ENCODE peak calls at places on chromosomes 12 and 14, in seven cellular contexts. R is epithelial cell of esophagus, T is upper lobe of left lung, I is A549, D is choroid plexus epithelial cell, A is colonic mucosa, O is adipocyte. F is an unnamed sample.

GRCh38 chr12:69513297-69513696 is 43.1 kb downstream of the FRS2 start:
- DNase-seq in R (no peak), T (no peak), I (no peak), D (no peak), A (no peak), O (no peak), F (no peak)

GRCh38 chr12:1912580-1913376 is 5.7 kb downstream of the CACNA2D4 start:
- DNase-seq in R (no peak), T (no peak), I (no peak), D (no peak), A (no peak), O (no peak), F (no peak)

GRCh38 chr14:93072659-93073365 is 42.9 kb downstream of the ITPK1 start:
- DNase-seq in R (no peak), T (no peak), I (no peak), D (no peak), A (no peak), O (no peak), F (no peak)

GRCh38 chr14:91636604-91637003 is 95.3 kb downstream of the CATSPERB start:
- DNase-seq in R (peak), T (no peak), I (no peak), D (peak), A (no peak), O (peak), F (no peak)

GRCh38 chr12:87274594-87275245 is 754.5 kb downstream of the C12orf50 start:
- DNase-seq in R (peak), T (no peak), I (peak), D (peak), A (no peak), O (peak), F (peak)

GRCh38 chr14:99818503-99819036 is 25.4 kb downstream of the EML1 start:
- DNase-seq in R (no peak), T (no peak), I (no peak), D (no peak), A (no peak), O (no peak), F (no peak)

GRCh38 chr12:100795193-100796179 is 910 bp downstream of the ANO4 start:
- DNase-seq in R (no peak), T (no peak), I (no peak), D (no peak), A (no peak), O (no peak), F (no peak)

GRCh38 chr14:98181768-98182167 is 1090.2 kb downstream of the BCL11B start:
- DNase-seq in R (no peak), T (no peak), I (no peak), D (no peak), A (no peak), O (no peak), F (no peak)

GRCh38 chr12:84822541-84822940 is 90.1 kb downstream of the SLC6A15 start:
- DNase-seq in R (no peak), T (no peak), I (no peak), D (peak), A (no peak), O (peak), F (no peak)

GRCh38 chr12:1830981-1831930 is 10.9 kb downstream of the LRTM2 start:
- DNase-seq in R (peak), T (peak), I (peak), D (peak), A (no peak), O (peak), F (no peak)

GRCh38 chr14:58963873-58964597 is 224.4 kb upstream of the DAAM1 start:
- DNase-seq in R (no peak), T (no peak), I (no peak), D (no peak), A (no peak), O (no peak), F (no peak)

GRCh38 chr12:128318946-128319345 is 52.0 kb downstream of the TMEM132C start:
- DNase-seq in R (no peak), T (no peak), I (no peak), D (no peak), A (no peak), O (no peak), F (no peak)

GRCh38 chr12:56037161-56037560 is 4.6 kb upstream of the RPS26 start:
- DNase-seq in R (no peak), T (no peak), I (no peak), D (peak), A (no peak), O (no peak), F (no peak)

GRCh38 chr14:65989981-65990380 is 496.2 kb upstream of the CCDC196 start:
- DNase-seq in R (no peak), T (no peak), I (no peak), D (no peak), A (no peak), O (no peak), F (no peak)

GRCh38 chr12:19800884-19801283 is 361.6 kb downstream of the AEBP2 start:
- DNase-seq in R (no peak), T (no peak), I (no peak), D (peak), A (no peak), O (no peak), F (no peak)

GRCh38 chr14:67733609-67734008 is 31.9 kb downstream of the RDH12 start:
- DNase-seq in R (no peak), T (no peak), I (no peak), D (no peak), A (no peak), O (no peak), F (no peak)

GRCh38 chr14:73234029-73234428 is 3.3 kb upstream of the PAPLN start:
- DNase-seq in R (no peak), T (no peak), I (no peak), D (no peak), A (no peak), O (no peak), F (no peak)

GRCh38 chr12:111444706-111445310 is 39.1 kb downstream of the SH2B3 start:
- DNase-seq in R (no peak), T (peak), I (no peak), D (peak), A (peak), O (no peak), F (peak)

GRCh38 chr12:113159937-113160336 is 10.4 kb downstream of the CFAP73 start:
- DNase-seq in R (peak), T (no peak), I (no peak), D (no peak), A (no peak), O (no peak), F (no peak)

GRCh38 chr12:27549231-27549800 is 25.3 kb downstream of the PPFIBP1 start:
- DNase-seq in R (peak), T (no peak), I (peak), D (peak), A (no peak), O (peak), F (no peak)

GRCh38 chr12:71392521-71393145 is 47.0 kb upstream of the LGR5 start:
- DNase-seq in R (peak), T (no peak), I (peak), D (peak), A (no peak), O (peak), F (peak)

GRCh38 chr12:104049278-104050257 is at the start of gene GLT8D2:
- DNase-seq in R (peak), T (peak), I (no peak), D (peak), A (peak), O (peak), F (peak)

GRCh38 chr12:121990692-121991603 is 30.7 kb upstream of the BCL7A start:
- DNase-seq in R (peak), T (no peak), I (peak), D (no peak), A (no peak), O (no peak), F (no peak)

GRCh38 chr12:42969357-42969756 is 379.8 kb upstream of the PRICKLE1 start:
- DNase-seq in R (no peak), T (no peak), I (peak), D (peak), A (no peak), O (no peak), F (no peak)

GRCh38 chr14:57259672-57260071 is 9.0 kb downstream of the EXOC5 start:
- DNase-seq in R (no peak), T (no peak), I (no peak), D (no peak), A (no peak), O (no peak), F (no peak)

GRCh38 chr14:56514663-56515371 is 64.8 kb upstream of the TMEM260 start:
- DNase-seq in R (no peak), T (no peak), I (peak), D (peak), A (no peak), O (no peak), F (no peak)

GRCh38 chr12:92543359-92543758 is 159.4 kb upstream of the PLEKHG7 start:
- DNase-seq in R (peak), T (no peak), I (no peak), D (peak), A (peak), O (no peak), F (no peak)

GRCh38 chr12:8527250-8528130 is 13.2 kb downstream of the CLEC4E start:
- DNase-seq in R (no peak), T (peak), I (no peak), D (no peak), A (no peak), O (no peak), F (no peak)

GRCh38 chr12:52713960-52714886 is 10.9 kb upstream of the KRT77 start:
- DNase-seq in R (no peak), T (peak), I (peak), D (no peak), A (no peak), O (no peak), F (no peak)
- H3K4me3 ChIP-seq in R (no peak), T (peak), I (peak), D (no peak), A (no peak), O (no peak), F (no peak)

GRCh38 chr12:67077617-67078016 is 191.5 kb upstream of the CAND1 start:
- DNase-seq in R (peak), T (no peak), I (no peak), D (peak), A (no peak), O (peak), F (no peak)

GRCh38 chr12:67070307-67070600 is 198.9 kb upstream of the CAND1 start:
- DNase-seq in R (no peak), T (no peak), I (no peak), D (no peak), A (no peak), O (no peak), F (no peak)

GRCh38 chr12:67070604-67071003 is 198.6 kb upstream of the CAND1 start:
- DNase-seq in R (no peak), T (no peak), I (no peak), D (no peak), A (no peak), O (no peak), F (no peak)

GRCh38 chr12:67069451-67070306 is 199.5 kb upstream of the CAND1 start:
- DNase-seq in R (peak), T (peak), I (peak), D (no peak), A (peak), O (peak), F (peak)

DNA sequence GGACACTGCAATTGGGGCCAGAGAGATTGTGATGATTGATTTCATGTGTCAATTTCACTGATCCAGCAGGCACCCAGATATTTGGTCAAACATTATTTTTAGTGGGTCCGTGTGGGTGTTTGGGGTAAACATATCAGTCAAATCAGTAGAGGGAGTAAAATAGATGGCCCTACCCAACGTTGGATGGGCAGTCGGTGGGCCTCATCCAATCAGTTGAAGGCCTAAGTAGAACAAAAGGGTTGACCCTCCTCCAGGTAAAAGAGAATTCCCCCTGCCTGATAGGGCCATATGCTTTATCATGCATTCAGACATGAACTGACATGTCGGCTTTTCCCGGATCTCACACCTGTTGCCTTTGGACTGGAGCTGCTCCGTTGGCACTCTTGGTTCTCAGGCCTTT is 195.1 kb upstream of the CAND1 start:
- DNase-seq in R (no peak), T (no peak), I (no peak), D (no peak), A (no peak), O (no peak), F (no peak)
- H3K4me3 ChIP-seq in R (no peak), T (no peak), I (no peak), D (no peak), A (no peak), O (no peak), F (no peak)

DNA sequence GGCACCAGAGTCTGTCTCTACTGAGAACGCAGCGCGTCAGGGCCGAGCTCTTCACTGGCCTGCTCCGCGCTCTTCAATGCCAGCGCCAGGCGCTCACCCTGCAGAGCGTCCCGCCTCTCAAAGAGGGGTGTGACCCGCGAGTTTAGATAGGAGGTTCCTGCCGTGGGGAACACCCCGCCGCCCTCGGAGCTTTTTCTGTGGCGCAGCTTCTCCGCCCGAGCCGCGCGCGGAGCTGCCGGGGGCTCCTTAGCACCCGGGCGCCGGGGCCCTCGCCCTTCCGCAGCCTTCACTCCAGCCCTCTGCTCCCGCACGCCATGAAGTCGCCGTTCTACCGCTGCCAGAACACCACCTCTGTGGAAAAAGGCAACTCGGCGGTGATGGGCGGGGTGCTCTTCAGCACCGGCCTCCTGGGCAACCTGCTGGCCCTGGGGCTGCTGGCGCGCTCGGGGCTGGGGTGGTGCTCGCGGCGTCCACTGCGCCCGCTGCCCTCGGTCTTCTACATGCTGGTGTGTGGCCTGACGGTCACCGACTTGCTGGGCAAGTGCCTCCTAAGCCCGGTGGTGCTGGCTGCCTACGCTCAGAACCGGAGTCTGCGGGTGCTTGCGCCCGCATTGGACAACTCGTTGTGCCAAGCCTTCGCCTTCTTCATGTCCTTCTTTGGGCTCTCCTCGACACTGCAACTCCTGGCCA is at the start of gene PTGDR:
- DNase-seq in R (peak), T (peak), I (no peak), D (peak), A (peak), O (peak), F (no peak)
- H3K4me3 ChIP-seq in R (peak), T (peak), I (no peak), D (peak), A (peak), O (peak), F (no peak)

DNA sequence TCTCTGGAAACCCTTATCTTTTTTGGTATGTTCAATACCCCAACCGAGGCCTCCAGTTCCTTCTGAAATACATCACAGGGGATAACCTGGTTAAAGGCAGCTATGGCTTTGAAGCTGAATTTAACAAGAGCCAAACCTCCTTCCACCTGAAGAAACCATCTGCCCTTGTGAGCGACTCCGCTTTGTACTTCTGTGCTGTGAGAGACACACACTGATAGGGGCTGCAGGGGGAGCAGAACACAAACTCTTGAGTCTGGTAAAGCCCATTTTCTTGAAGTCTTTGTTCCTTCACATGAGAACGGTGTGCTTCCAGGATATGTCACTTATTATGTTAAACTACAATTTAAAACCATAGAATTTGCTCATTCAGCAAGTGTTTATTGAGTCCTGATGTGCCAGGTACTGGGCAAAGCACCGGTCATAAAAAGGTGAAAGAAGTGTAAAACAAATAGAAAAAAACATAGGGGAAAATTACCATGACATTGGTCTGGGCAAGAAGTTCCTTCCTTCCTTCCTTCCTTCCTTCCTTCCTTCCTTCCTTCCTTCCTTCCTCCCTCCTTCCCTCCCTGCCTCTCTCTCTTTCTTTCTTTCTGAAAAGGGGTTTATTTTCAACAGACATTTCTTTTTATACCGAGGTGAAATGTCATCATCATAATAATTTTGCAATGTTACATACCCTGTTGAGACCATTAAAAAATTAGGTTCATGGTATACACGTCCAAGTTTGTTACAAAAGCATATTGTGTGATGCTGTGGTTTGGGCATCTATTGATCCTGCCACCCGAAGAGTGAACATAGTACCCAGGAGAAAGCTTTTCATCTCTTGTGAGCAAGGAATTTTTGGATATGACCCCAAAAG is 50.7 kb upstream of the OR4E1 start:
- DNase-seq in R (no peak), T (no peak), I (no peak), D (no peak), A (no peak), O (no peak), F (no peak)
- H3K4me3 ChIP-seq in R (no peak), T (no peak), I (no peak), D (no peak), A (no peak), O (no peak), F (no peak)

DNA sequence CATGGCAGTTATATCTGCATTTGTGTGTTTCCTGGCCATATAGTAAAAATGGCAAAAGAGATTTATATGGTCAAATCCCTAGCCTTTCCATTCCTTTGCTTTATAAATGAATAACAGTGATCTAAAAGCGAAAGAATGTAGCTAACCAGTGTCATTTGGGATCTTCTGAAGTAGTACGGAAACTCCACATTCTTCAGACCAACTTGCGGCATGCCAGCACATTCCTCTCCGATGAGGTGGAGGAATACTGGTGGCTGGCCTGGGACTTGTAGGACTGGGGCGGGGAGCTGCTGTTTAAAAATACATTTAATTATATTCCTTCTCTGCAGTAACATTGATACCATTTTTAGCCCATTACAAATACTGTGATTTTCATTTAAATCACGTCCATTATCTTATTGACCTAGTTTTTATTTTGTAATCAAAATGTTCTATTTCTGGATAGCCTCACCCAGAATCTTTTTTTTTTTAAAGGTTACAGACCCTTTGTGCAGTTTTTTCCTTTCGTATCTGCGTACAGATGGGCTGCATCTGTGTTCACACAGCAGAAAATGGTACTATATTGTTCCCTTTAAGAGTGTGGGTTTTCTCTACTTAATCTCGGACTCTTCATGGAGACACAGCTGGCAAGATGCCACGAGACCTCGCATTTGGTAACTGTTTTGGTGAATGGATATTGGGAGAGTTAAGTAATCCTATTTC is 85.4 kb downstream of the SAMD4A start:
- DNase-seq in R (peak), T (no peak), I (peak), D (peak), A (peak), O (peak), F (peak)
- H3K4me3 ChIP-seq in R (no peak), T (peak), I (peak), D (peak), A (no peak), O (peak), F (no peak)

DNA sequence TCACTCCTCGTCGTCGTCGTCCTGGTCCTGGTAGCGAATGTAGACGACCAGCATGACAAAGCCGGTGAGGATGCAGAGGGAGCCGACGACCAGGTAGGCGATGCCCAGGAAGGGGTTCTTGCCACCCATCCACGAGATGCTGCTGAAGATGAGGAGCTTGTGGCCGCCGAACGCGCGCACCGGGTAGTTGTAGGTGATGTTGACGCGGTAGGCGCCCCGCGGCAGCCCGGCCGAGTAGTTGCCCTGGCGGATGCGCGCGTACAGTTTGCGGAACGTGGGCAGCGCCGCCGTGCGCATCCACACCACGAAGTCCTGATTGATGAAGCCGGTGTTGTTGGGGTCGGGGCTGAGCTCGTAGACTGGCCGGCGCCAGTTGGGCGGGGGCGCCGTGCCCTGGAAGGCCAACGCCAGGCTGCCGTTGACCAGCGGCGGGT is 1.0 kb downstream of the TMEM30B start:
- DNase-seq in R (peak), T (peak), I (no peak), D (no peak), A (peak), O (no peak), F (no peak)
- H3K4me3 ChIP-seq in R (peak), T (peak), I (peak), D (peak), A (peak), O (peak), F (no peak)

DNA sequence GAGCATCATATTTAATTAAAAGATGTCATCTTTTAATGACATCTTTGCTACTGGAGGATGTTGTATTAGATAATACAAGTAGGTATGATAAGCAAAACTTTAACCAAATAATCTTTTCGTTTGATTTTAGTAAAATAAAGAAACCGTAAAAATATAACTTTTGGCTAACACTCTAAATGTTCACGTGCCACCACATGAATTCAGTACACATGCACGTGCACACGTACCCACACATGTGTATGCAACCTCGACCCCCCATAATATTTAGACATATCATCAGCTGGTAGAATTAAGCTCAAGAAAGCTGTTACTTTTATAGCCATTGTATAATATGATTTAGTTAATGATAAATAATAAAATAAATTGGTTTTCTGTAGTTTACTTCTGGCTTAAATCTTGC is 566.6 kb upstream of the FBXO33 start:
- DNase-seq in R (no peak), T (no peak), I (no peak), D (no peak), A (no peak), O (no peak), F (no peak)
- H3K4me3 ChIP-seq in R (no peak), T (no peak), I (no peak), D (no peak), A (no peak), O (no peak), F (no peak)

F was measured in HAP-1.